ENCODE peak calls at places on chromosomes 12 and 14, in five cellular contexts. W, T, U, E and J are unnamed samples.

GRCh38 chr14:104137297-104138097 is 890 bp upstream of the KIF26A start:
- DNase-seq in W (no peak), T (peak; percentile 84), U (peak; percentile 56), E (peak; percentile 53), J (no peak)

GRCh38 chr14:56412453-56413434 is 166.9 kb upstream of the TMEM260 start:
- DNase-seq in W (no peak), T (no peak), U (no peak), E (no peak), J (no peak)

GRCh38 chr14:78530078-78530477 is 359.9 kb downstream of the NRXN3 start:
- DNase-seq in W (no peak), T (peak; percentile 82), U (peak; percentile 23), E (no peak), J (no peak)

GRCh38 chr12:690466-690865 is 27.2 kb upstream of the NINJ2 start:
- DNase-seq in W (no peak), T (no peak), U (no peak), E (no peak), J (no peak)

GRCh38 chr14:96117101-96117897 is 78.1 kb downstream of the C14orf132 start:
- DNase-seq in W (no peak), T (peak; percentile 78), U (peak; percentile 14), E (no peak), J (no peak)

GRCh38 chr14:101559624-101560533 is 1.4 kb upstream of the DIO3 start:
- DNase-seq in W (no peak), T (no peak), U (peak; percentile 66), E (no peak), J (no peak)

GRCh38 chr12:116717466-116718457 is 20.1 kb downstream of the SPRING1 start:
- DNase-seq in W (no peak), T (no peak), U (no peak), E (no peak), J (no peak)

GRCh38 chr12:81296556-81297305 is 218.9 kb downstream of the ACSS3 start:
- DNase-seq in W (no peak), T (no peak), U (peak; percentile 6), E (no peak), J (no peak)

GRCh38 chr12:77124767-77125166 is 59.4 kb upstream of the E2F7 start:
- DNase-seq in W (no peak), T (no peak), U (no peak), E (no peak), J (no peak)

GRCh38 chr12:18439541-18439940 is 178.2 kb downstream of the PIK3C2G start:
- DNase-seq in W (no peak), T (no peak), U (peak; percentile 44), E (no peak), J (no peak)

GRCh38 chr12:27709932-27710591 is 570 bp upstream of the MRPS35 start:
- DNase-seq in W (no peak), T (no peak), U (peak; percentile 77), E (no peak), J (no peak)

GRCh38 chr14:73771848-73772705 is 57.9 kb upstream of the PNMA1 start:
- DNase-seq in W (no peak), T (peak; percentile 96), U (peak; percentile 2), E (peak; percentile 66), J (no peak)

GRCh38 chr12:63897931-63898330 is 53.4 kb downstream of the SRGAP1 start:
- DNase-seq in W (no peak), T (no peak), U (no peak), E (no peak), J (no peak)

GRCh38 chr14:52937306-52937705 is 13.5 kb downstream of the FERMT2 start:
- DNase-seq in W (no peak), T (no peak), U (no peak), E (no peak), J (no peak)

GRCh38 chr14:96256420-96256819 is 410 bp downstream of the BDKRB1 start:
- DNase-seq in W (no peak), T (no peak), U (no peak), E (no peak), J (no peak)

GRCh38 chr14:94769413-94770250 is at the start of gene GSC:
- DNase-seq in W (no peak), T (no peak), U (peak; percentile 2), E (no peak), J (no peak)

GRCh38 chr14:29166507-29166906 is 399.9 kb downstream of the FOXG1 start:
- DNase-seq in W (no peak), T (peak; percentile 31), U (peak; percentile 21), E (no peak), J (no peak)

GRCh38 chr14:31716208-31716607 is 155.0 kb downstream of the NUBPL start:
- DNase-seq in W (no peak), T (no peak), U (no peak), E (no peak), J (no peak)

GRCh38 chr14:92945959-92946846 is 23.3 kb downstream of the CHGA start:
- DNase-seq in W (peak; percentile 66), T (no peak), U (peak; percentile 80), E (no peak), J (no peak)

GRCh38 chr14:90979451-90979850 is 81.0 kb downstream of the RPS6KA5 start:
- DNase-seq in W (no peak), T (no peak), U (no peak), E (no peak), J (no peak)

GRCh38 chr14:94474581-94475031 is 1.4 kb downstream of the SERPINA9 start:
- DNase-seq in W (no peak), T (no peak), U (no peak), E (no peak), J (no peak)

GRCh38 chr12:81992461-81992860 is 233.3 kb upstream of the PPFIA2 start:
- DNase-seq in W (no peak), T (no peak), U (no peak), E (peak; percentile 26), J (no peak)

GRCh38 chr14:24734917-24735500 is 101.0 kb upstream of the GZMB start:
- DNase-seq in W (no peak), T (peak; percentile 87), U (peak; percentile 58), E (peak; percentile 14), J (no peak)

GRCh38 chr14:24741871-24742270 is 107.9 kb upstream of the GZMB start:
- DNase-seq in W (no peak), T (no peak), U (no peak), E (no peak), J (no peak)

DNA sequence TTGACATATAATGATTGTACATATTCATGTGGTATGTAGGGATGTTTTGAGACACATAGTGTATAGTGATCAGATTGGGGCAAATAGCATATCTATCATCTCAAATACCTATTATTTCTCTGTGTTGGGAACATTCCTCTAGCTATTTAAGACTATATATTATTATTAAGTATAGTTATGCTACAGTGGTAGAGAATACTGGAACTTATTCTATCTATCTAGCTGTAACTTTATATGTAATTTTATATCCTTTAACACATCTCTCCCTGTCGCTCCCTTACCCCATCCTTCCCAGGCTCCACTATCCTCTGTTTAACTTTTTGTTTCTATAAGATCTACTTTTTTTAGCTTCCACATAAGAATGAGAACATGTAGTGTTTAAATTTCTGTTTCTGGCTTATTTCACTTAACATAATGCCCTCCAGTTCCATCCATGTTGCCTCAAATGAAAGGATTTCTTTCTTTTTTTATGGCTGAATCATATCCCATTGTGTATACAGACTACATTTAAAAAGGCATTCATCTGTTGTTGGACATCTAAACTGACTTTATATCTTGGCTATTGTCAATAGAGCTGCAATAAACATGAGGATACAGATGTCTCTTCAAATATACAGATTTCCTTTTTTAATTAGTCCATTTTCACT is 102.1 kb upstream of the GZMB start:
- DNase-seq in W (no peak), T (no peak), U (no peak), E (no peak), J (no peak)
- H3K27ac ChIP-seq in W (no peak overlapping the region), T (no peak overlapping the region), U (no peak overlapping the region), E (no peak overlapping the region), J (no peak overlapping the region)

GRCh38 chr12:113643575-113643974 is 171.9 kb upstream of the LHX5 start:
- DNase-seq in W (no peak), T (no peak), U (no peak), E (no peak), J (no peak)

GRCh38 chr12:113645183-113645582 is 173.5 kb upstream of the LHX5 start:
- DNase-seq in W (no peak), T (no peak), U (no peak), E (no peak), J (no peak)

GRCh38 chr12:113650476-113650875 is 178.8 kb upstream of the LHX5 start:
- DNase-seq in W (no peak), T (no peak), U (peak; percentile 46), E (no peak), J (no peak)

GRCh38 chr12:113649256-113649830 is 177.7 kb upstream of the LHX5 start:
- DNase-seq in W (no peak), T (no peak), U (no peak), E (no peak), J (no peak)

GRCh38 chr12:113647048-113647447 is 175.4 kb upstream of the LHX5 start:
- DNase-seq in W (no peak), T (peak; percentile 70), U (no peak), E (no peak), J (no peak)
- H3K27me3 ChIP-seq in W (peaks cover 4% of the 10 kb centered on the region), T (no peaks in the 10 kb centered on the region), U (peaks cover 33% of the 10 kb centered on the region), E (no peaks in the 10 kb centered on the region), J (no peaks in the 10 kb centered on the region)

GRCh38 chr12:91154131-91154530 is 28.5 kb downstream of the DCN start:
- DNase-seq in W (no peak), T (no peak), U (no peak), E (no peak), J (no peak)

GRCh38 chr12:91155990-91156389 is 26.6 kb downstream of the DCN start:
- DNase-seq in W (no peak), T (no peak), U (no peak), E (no peak), J (no peak)
- H3K36me3 ChIP-seq in W (no peaks in the 10 kb centered on the region), T (peaks cover 71% of the 10 kb centered on the region), U (no peaks in the 10 kb centered on the region), E (no peaks in the 10 kb centered on the region), J (no peaks in the 10 kb centered on the region)

DNA sequence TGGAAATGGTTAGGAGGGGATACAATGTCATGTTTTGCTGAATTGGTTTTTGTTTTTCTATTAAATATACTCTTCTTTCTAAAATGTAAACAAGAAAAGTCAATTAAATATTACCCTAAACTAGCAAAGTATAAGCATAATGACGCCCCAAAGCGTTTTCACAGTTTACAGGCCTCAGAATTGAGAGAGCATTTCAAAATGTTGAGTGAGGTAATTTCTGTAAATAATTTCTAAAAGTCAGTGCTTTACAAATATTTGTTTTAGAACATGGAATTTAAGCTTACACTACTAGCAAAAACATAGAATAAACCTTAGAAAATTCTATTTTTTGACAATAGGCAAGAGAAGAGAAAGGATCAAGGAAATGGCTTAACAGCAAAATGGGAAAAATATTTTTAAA is 958.4 kb upstream of the USP15 start:
- DNase-seq in W (no peak), T (no peak), U (no peak), E (no peak), J (no peak)
- H3K27ac ChIP-seq in W (no peak overlapping the region), T (no peak overlapping the region), U (no peak overlapping the region), E (no peak overlapping the region), J (no peak overlapping the region)